ENCODE peak calls at places on chromosomes 7 and 10, in six cellular contexts. V is H7, R is GDM1, D is MV-4-11, Y is EH, E is GM12865. P is an unnamed sample.
A peak's percentile ranks its signal among the peaks of the same experiment; 100 is the strongest.

GRCh38 chr10:132107211-132107946 is 41.6 kb downstream of the JAKMIP3 start:
- DNase-seq in D (no peak), E (no peak), R (no peak), Y (no peak), V (no peak), P (peak; percentile 9)

GRCh38 chr7:37986780-37987380 is 66.4 kb downstream of the EPDR1 start:
- DNase-seq in E (no peak), Y (no peak), D (no peak), R (peak; percentile 3), V (peak; percentile 2), P (no peak)

GRCh38 chr10:127310389-127310788 is 114.0 kb upstream of the INSYN2A start:
- DNase-seq in D (no peak), R (no peak), V (no peak), Y (no peak), E (no peak), P (no peak)

GRCh38 chr7:87344446-87344845 is 1.0 kb upstream of the CROT start:
- DNase-seq in R (no peak), V (no peak), E (peak; percentile 16), Y (no peak), D (no peak), P (no peak)

GRCh38 chr10:117578999-117579590 is 36.5 kb downstream of the EMX2 start:
- DNase-seq in E (no peak), V (no peak), D (no peak), R (no peak), Y (no peak), P (no peak)

GRCh38 chr10:27158421-27158820 is 3.3 kb downstream of the MASTL start:
- DNase-seq in E (no peak), R (no peak), D (no peak), V (no peak), Y (no peak), P (no peak)

GRCh38 chr10:28326516-28327493 is 23.9 kb upstream of the MPP7 start:
- DNase-seq in R (no peak), Y (peak; percentile 60), D (peak; percentile 25), V (peak; percentile 22), E (no peak), P (no peak)

GRCh38 chr10:71435571-71436267 is 39.0 kb downstream of the CDH23 start:
- DNase-seq in V (peak; percentile 18), Y (no peak), R (no peak), D (peak; percentile 3), E (no peak), P (no peak)

GRCh38 chr10:1094112-1095057 is 38.2 kb downstream of the WDR37 start:
- DNase-seq in D (no peak), R (no peak), E (peak; percentile 16), Y (no peak), V (no peak), P (no peak)

GRCh38 chr10:94122247-94122646 is 128.5 kb downstream of the PLCE1 start:
- DNase-seq in D (no peak), E (no peak), V (no peak), R (no peak), Y (peak; percentile 60), P (no peak)

GRCh38 chr7:22193361-22194016 is 163.5 kb downstream of the RAPGEF5 start:
- DNase-seq in V (peak; percentile 19), E (no peak), R (no peak), Y (peak; percentile 38), D (no peak), P (peak; percentile 46)

GRCh38 chr7:70082026-70082655 is 483.9 kb downstream of the AUTS2 start:
- DNase-seq in R (no peak), D (no peak), E (no peak), Y (no peak), V (no peak), P (no peak)

GRCh38 chr7:128867842-128868623 is 5.4 kb downstream of the ATP6V1F start:
- DNase-seq in Y (peak; percentile 30), E (no peak), R (no peak), V (no peak), D (no peak), P (no peak)

GRCh38 chr10:91700273-91700672 is 67.4 kb upstream of the PPP1R3C start:
- DNase-seq in R (no peak), E (no peak), V (no peak), D (no peak), Y (peak; percentile 16), P (no peak)

GRCh38 chr10:89518876-89519842 is 16.2 kb downstream of the SLC16A12 start:
- DNase-seq in D (no peak), E (no peak), V (no peak), R (no peak), Y (peak; percentile 97), P (peak; percentile 32)

GRCh38 chr7:4606776-4607175 is 75.3 kb upstream of the FOXK1 start:
- DNase-seq in E (no peak), R (no peak), V (no peak), D (no peak), Y (no peak), P (peak; percentile 3)

GRCh38 chr7:124761164-124761715 is 4.4 kb downstream of the GPR37 start:
- DNase-seq in R (no peak), D (no peak), Y (no peak), V (no peak), E (no peak), P (peak; percentile 47)

GRCh38 chr10:119541459-119542356 is 811 bp downstream of the RGS10 start:
- DNase-seq in V (peak; percentile 58), E (peak; percentile 55), R (no peak), Y (no peak), D (peak; percentile 48), P (no peak)

GRCh38 chr7:152435384-152436278 is at the start of gene KMT2C:
- DNase-seq in Y (peak; percentile 53), D (no peak), R (peak; percentile 53), E (peak; percentile 68), V (peak; percentile 90), P (peak; percentile 74)

GRCh38 chr10:82278401-82279182 is 403.6 kb downstream of the NRG3 start:
- DNase-seq in V (no peak), E (peak; percentile 35), Y (no peak), D (no peak), R (no peak), P (no peak)

GRCh38 chr7:24729365-24730017 is 27.8 kb downstream of the GSDME start:
- DNase-seq in Y (no peak), R (no peak), E (no peak), D (no peak), V (no peak), P (no peak)

GRCh38 chr10:101778151-101778780 is 2.4 kb upstream of the FGF8 start:
- DNase-seq in V (no peak), R (no peak), E (no peak), D (no peak), Y (no peak), P (no peak)

GRCh38 chr10:86758231-86759072 is 2.0 kb downstream of the BMPR1A start:
- DNase-seq in E (no peak), Y (peak; percentile 41), V (no peak), D (no peak), R (no peak), P (no peak)

GRCh38 chr10:37301271-37301670 is 175.9 kb downstream of the ANKRD30A start:
- DNase-seq in E (no peak), V (no peak), Y (no peak), D (no peak), R (no peak), P (no peak)

GRCh38 chr10:110609592-110609991 is 34.5 kb upstream of the RBM20 start:
- DNase-seq in R (no peak), Y (peak; percentile 6), E (no peak), D (peak; percentile 32), V (no peak), P (no peak)

P was measured in testis.